ENCODE peak calls at places on chromosomes 12 and 14, in four cellular contexts. H is A549, S is A673, F is GM20000. P is an unnamed sample.

GRCh38 chr12:124917841-124918621 is 3.6 kb upstream of the UBC start:
- DNase-seq in H (no peak), S (no peak), F (no peak), P (no peak)

GRCh38 chr12:102990419-102990818 is 32.9 kb downstream of the ASCL1 start:
- DNase-seq in H (no peak), S (no peak), F (no peak), P (no peak)

GRCh38 chr12:107337354-107338095 is 244.2 kb upstream of the CRY1 start:
- DNase-seq in H (no peak), S (no peak), F (no peak), P (no peak)

GRCh38 chr12:120090626-120091295 is 25.8 kb downstream of the RAB35 start:
- DNase-seq in H (no peak), S (no peak), F (no peak), P (no peak)

GRCh38 chr12:67019070-67019469 is 250.1 kb upstream of the CAND1 start:
- DNase-seq in H (no peak), S (no peak), F (no peak), P (no peak)

GRCh38 chr14:90060312-90060964 is 1.4 kb upstream of the KCNK13 start:
- DNase-seq in H (peak; percentile 48), S (peak; percentile 74), F (peak; percentile 88), P (peak; percentile 86)

GRCh38 chr12:106840217-106840616 is 65.7 kb downstream of the RIC8B start:
- DNase-seq in H (peak; percentile 25), S (peak; percentile 90), F (no peak), P (no peak)

GRCh38 chr14:74655597-74656389 is 43.8 kb upstream of the LTBP2 start:
- DNase-seq in H (no peak), S (no peak), F (no peak), P (no peak)

GRCh38 chr12:754871-755562 is 2.6 kb downstream of the WNK1 start:
- DNase-seq in H (peak; percentile 84), S (peak; percentile 62), F (peak; percentile 61), P (peak; percentile 65)

GRCh38 chr12:2359725-2360629 is 307.2 kb downstream of the CACNA1C start:
- DNase-seq in H (no peak), S (no peak), F (no peak), P (no peak)

GRCh38 chr12:49585477-49586445 is 17.8 kb upstream of the MCRS1 start:
- DNase-seq in H (no peak), S (no peak), F (no peak), P (no peak)

GRCh38 chr14:34354556-34354955 is 107.5 kb downstream of the SPTSSA start:
- DNase-seq in H (no peak), S (no peak), F (no peak), P (no peak)

GRCh38 chr12:105317453-105317852 is 13.0 kb upstream of the C12orf75 start:
- DNase-seq in H (no peak), S (no peak), F (no peak), P (no peak)

GRCh38 chr14:85625925-85626585 is 96.1 kb downstream of the FLRT2 start:
- DNase-seq in H (no peak), S (no peak), F (no peak), P (no peak)

GRCh38 chr12:55499810-55500252 is 7.7 kb downstream of the OR6C68 start:
- DNase-seq in H (no peak), S (no peak), F (no peak), P (no peak)

GRCh38 chr12:122182887-122183587 is at the start of gene LRRC43:
- DNase-seq in H (no peak), S (no peak), F (peak; percentile 67), P (peak; percentile 76)

GRCh38 chr12:9940370-9940769 is 8.2 kb upstream of the CLEC2A start:
- DNase-seq in H (no peak), S (peak; percentile 10), F (no peak), P (no peak)

GRCh38 chr14:23101213-23101970 is 3.4 kb downstream of the CIROP start:
- DNase-seq in H (no peak), S (peak; percentile 25), F (no peak), P (no peak)

GRCh38 chr12:104023710-104024109 is 26.3 kb downstream of the GLT8D2 start:
- DNase-seq in H (no peak), S (no peak), F (no peak), P (no peak)

GRCh38 chr12:12717586-12718381 is 616 bp downstream of the CDKN1B start:
- DNase-seq in H (no peak), S (peak; percentile 24), F (no peak), P (no peak)

GRCh38 chr14:64636208-64636979 is 67.8 kb upstream of the PLEKHG3 start:
- DNase-seq in H (peak; percentile 84), S (peak; percentile 85), F (peak; percentile 79), P (peak; percentile 84)

GRCh38 chr14:28704153-28704552 is 62.4 kb upstream of the FOXG1 start:
- DNase-seq in H (no peak), S (no peak), F (no peak), P (no peak)

GRCh38 chr14:81187832-81188522 is 32.8 kb downstream of the GTF2A1 start:
- DNase-seq in H (no peak), S (no peak), F (no peak), P (no peak)

GRCh38 chr14:99733551-99734405 is 49.7 kb downstream of the CYP46A1 start:
- DNase-seq in H (no peak), S (no peak), F (no peak), P (no peak)

GRCh38 chr14:104388011-104388521 is 191.5 kb upstream of the C14orf180 start:
- DNase-seq in H (no peak), S (no peak), F (no peak), P (peak; percentile 32)

GRCh38 chr12:53328043-53328435 is 6.6 kb upstream of the AAAS start:
- DNase-seq in H (peak; percentile 38), S (no peak), F (no peak), P (no peak)

GRCh38 chr14:66046035-66046434 is 440.1 kb upstream of the CCDC196 start:
- DNase-seq in H (no peak), S (peak; percentile 18), F (no peak), P (no peak)

GRCh38 chr12:98352835-98353234 is 162.6 kb upstream of the TMPO start:
- DNase-seq in H (peak; percentile 26), S (peak; percentile 83), F (no peak), P (no peak)

GRCh38 chr14:57761800-57762199 is 104.1 kb downstream of the SLC35F4 start:
- DNase-seq in H (no peak), S (no peak), F (no peak), P (no peak)

GRCh38 chr14:69323266-69323966 is 63.5 kb downstream of the GALNT16 start:
- DNase-seq in H (no peak), S (no peak), F (no peak), P (no peak)

GRCh38 chr12:10661338-10661737 is 12.5 kb downstream of the STYK1 start:
- DNase-seq in H (no peak), S (no peak), F (no peak), P (no peak)

GRCh38 chr12:48779869-48780268 is 9.0 kb downstream of the ADCY6 start:
- DNase-seq in H (no peak), S (peak; percentile 50), F (no peak), P (no peak)

GRCh38 chr12:22667122-22667521 is 42.2 kb downstream of the ETNK1 start:
- DNase-seq in H (no peak), S (no peak), F (no peak), P (no peak)

GRCh38 chr14:52124791-52125661 is 56.2 kb upstream of the NID2 start:
- DNase-seq in H (peak; percentile 32), S (peak; percentile 49), F (no peak), P (no peak)

GRCh38 chr12:15268927-15269552 is 47.8 kb upstream of the RERG start:
- DNase-seq in H (peak; percentile 62), S (peak; percentile 83), F (peak; percentile 50), P (peak; percentile 64)

GRCh38 chr12:130401703-130402102 is 64.0 kb downstream of the PIWIL1 start:
- DNase-seq in H (peak; percentile 8), S (peak; percentile 14), F (no peak), P (no peak)

GRCh38 chr12:1906579-1906978 is 11.9 kb downstream of the CACNA2D4 start:
- DNase-seq in H (no peak), S (no peak), F (no peak), P (peak; percentile 1)

GRCh38 chr12:95116341-95116740 is 42.9 kb upstream of the NR2C1 start:
- DNase-seq in H (no peak), S (no peak), F (no peak), P (no peak)
- TF ChIP-seq CTCF in H (no peak), S (no peak), F (no peak), P (no peak)

GRCh38 chr14:96938946-96939345 is 141.8 kb downstream of the VRK1 start:
- DNase-seq in H (no peak), S (no peak), F (peak; percentile 27), P (peak; percentile 53)
- TF ChIP-seq CTCF in H (no peak), S (peak; percentile 62), F (peak; percentile 70), P (peak; percentile 22)

GRCh38 chr12:70577283-70577634 is 60.0 kb downstream of the PTPRB start:
- DNase-seq in H (no peak), S (no peak), F (no peak), P (no peak)

GRCh38 chr12:70576341-70577282 is 60.6 kb downstream of the PTPRB start:
- DNase-seq in H (peak; percentile 51), S (peak; percentile 86), F (peak; percentile 35), P (peak; percentile 42)

GRCh38 chr12:70571029-70571428 is 66.2 kb downstream of the PTPRB start:
- DNase-seq in H (no peak), S (no peak), F (no peak), P (no peak)

DNA sequence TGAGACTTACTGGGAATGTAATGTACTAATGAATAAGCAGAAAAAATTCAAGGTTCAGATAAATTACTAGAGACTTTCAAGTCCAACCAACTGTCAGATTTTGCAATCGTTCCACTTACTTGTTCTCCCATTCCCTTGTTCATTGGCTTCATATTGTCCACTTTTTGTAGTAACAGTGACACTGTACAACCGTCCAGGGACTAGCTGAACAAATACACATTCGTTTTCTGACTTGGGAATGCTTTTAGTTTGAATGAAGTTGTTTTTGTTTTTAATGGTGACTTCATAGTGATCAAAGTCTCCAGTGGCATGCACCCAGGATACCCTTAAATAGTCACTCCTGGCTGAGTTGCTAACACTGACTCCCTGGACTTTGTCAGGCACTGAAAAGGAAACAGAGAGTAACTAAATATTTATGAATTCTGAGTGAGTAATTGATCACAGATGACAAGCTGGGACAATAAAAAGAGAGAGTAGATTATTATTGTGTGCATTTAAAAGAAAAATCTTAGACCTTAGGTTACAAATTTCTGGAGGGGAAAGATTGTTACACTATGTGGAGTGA is 65.4 kb downstream of the PTPRB start:
- DNase-seq in H (no peak), S (peak; percentile 15), F (no peak), P (no peak)
- TF ChIP-seq CTCF in H (no peak), S (no peak), F (no peak), P (no peak)

DNA sequence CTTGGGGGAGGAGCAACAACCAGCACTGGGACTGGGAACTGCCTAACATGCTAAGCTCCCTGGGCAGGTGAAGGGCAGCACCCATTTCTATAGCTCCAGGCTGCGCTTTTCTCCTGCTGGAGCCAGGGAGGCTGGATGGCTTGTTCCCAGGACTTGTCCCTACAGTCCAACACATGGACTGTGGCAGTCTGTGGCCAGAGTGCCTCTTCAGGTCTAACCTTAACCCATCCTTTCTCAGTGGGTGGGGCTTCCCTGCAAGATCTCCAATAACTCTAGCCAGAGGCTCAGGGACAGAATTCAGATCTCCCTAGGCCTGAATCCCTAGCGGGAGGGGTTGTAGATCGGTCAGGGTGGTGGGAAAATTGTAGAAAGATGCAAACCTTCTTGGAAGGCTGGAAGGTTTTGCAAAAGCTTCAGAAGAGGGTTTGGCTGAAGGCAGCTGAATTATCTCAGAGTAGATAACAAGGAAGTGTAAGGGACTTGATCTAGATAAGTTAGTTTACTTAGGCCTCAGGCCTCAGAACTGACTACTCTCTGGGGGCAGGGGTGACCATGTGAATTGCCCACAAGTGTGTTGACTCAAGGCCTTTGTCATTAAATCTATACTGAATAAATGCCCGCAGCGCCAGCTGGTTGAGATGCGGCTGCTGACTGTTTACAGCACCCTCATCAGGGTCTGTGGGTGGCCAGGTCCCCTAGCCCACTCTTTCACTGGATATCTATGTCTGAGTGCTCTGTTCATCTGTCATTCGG is 60.7 kb downstream of the SSPN start:
- DNase-seq in H (no peak), S (no peak), F (no peak), P (no peak)
- TF ChIP-seq CTCF in H (no peak), S (no peak), F (no peak), P (no peak)

P was measured in GM13976.